ENCODE peak calls at places on chromosome 11, in four cellular contexts. D is K562, J is HCT116, H is HepG2. A is an unnamed sample.

GRCh38 chr11:77876045-77876444 is 55.1 kb downstream of the AAMDC start:
- DNase-seq in D (no peak), J (no peak), H (no peak), A (no peak)

GRCh38 chr11:126102436-126102894 is 39.8 kb upstream of the CDON start:
- DNase-seq in D (peak), J (no peak), H (peak), A (peak)

GRCh38 chr11:64385953-64386704 is 27.2 kb downstream of the RPS6KA4 start:
- DNase-seq in D (no peak), J (peak), H (peak), A (no peak)

GRCh38 chr11:35030716-35031213 is 108.2 kb upstream of the CD44 start:
- DNase-seq in D (peak), J (peak), H (no peak), A (no peak)

GRCh38 chr11:77418155-77418980 is 55.5 kb downstream of the PAK1 start:
- DNase-seq in D (no peak), J (no peak), H (no peak), A (no peak)

GRCh38 chr11:119367661-119368120 is 13.8 kb downstream of the USP2 start:
- DNase-seq in D (no peak), J (no peak), H (no peak), A (no peak)

GRCh38 chr11:11167806-11168205 is 185.2 kb downstream of the CSNK2A3 start:
- DNase-seq in D (no peak), J (no peak), H (no peak), A (no peak)

GRCh38 chr11:12088047-12088481 is 22.3 kb upstream of the MICAL2 start:
- DNase-seq in D (peak), J (no peak), H (no peak), A (no peak)

GRCh38 chr11:91972665-91973266 is 251.9 kb upstream of the FAT3 start:
- DNase-seq in D (no peak), J (no peak), H (no peak), A (no peak)

GRCh38 chr11:120173771-120174170 is 35.9 kb upstream of the TRIM29 start:
- DNase-seq in D (no peak), J (no peak), H (no peak), A (no peak)

GRCh38 chr11:114738954-114739353 is 60.6 kb downstream of the NXPE2 start:
- DNase-seq in D (peak), J (peak), H (peak), A (no peak)

GRCh38 chr11:35658028-35658948 is 4.3 kb upstream of the TRIM44 start:
- DNase-seq in D (no peak), J (no peak), H (no peak), A (no peak)

GRCh38 chr11:19723572-19724342 is 11.1 kb downstream of the NAV2 start:
- DNase-seq in D (no peak), J (peak), H (peak), A (no peak)

DNA sequence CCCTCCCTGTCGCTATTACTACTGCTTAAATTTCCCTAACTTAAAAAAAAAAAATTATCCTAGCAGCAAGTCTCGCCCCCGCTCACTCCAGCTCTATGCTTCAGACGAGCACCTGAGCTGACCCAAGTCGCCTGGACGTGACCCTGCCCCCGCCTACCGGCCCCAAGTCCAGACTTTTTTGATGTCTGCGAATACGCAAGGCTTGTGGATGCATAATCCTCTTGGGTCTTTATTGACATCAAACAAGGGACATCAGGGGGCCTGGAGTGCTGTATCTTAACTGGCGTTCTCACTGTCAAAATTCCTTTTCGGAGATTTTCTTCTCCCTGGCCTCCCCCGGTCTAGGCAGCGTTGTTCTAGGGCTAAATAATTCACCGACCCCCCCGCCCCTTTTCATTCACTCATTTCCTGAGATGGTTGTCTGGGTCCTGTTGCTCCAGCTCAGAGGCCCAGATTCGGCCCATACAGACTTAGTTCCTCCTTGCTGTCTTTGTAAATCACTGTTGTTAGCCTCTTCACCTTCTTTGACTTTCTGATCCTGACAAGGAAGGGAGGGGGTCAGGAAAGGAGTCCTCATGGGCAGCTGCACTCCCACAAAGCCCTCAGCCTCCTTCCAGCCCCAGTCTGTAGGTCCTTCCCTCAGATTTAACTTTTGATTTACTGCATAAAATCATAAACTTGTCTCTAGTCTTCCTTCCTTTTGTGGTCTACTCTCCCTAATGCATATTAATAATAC is 596 bp upstream of the LRP4 start:
- DNase-seq in D (peak), J (no peak), H (no peak), A (no peak)
- TF ChIP-seq EZH2 in D (no peak), J (no peak), H (no peak), A (no peak)

GRCh38 chr11:9747229-9747628 is 83.4 kb downstream of the SWAP70 start:
- DNase-seq in D (no peak), J (no peak), H (no peak), A (no peak)

GRCh38 chr11:9747816-9748215 is 83.9 kb downstream of the SWAP70 start:
- DNase-seq in D (no peak), J (no peak), H (no peak), A (no peak)

GRCh38 chr11:9750551-9750950 is 86.7 kb downstream of the SWAP70 start:
- DNase-seq in D (no peak), J (no peak), H (no peak), A (no peak)

GRCh38 chr11:9745411-9746211 is 81.7 kb downstream of the SWAP70 start:
- DNase-seq in D (no peak), J (no peak), H (no peak), A (peak)

DNA sequence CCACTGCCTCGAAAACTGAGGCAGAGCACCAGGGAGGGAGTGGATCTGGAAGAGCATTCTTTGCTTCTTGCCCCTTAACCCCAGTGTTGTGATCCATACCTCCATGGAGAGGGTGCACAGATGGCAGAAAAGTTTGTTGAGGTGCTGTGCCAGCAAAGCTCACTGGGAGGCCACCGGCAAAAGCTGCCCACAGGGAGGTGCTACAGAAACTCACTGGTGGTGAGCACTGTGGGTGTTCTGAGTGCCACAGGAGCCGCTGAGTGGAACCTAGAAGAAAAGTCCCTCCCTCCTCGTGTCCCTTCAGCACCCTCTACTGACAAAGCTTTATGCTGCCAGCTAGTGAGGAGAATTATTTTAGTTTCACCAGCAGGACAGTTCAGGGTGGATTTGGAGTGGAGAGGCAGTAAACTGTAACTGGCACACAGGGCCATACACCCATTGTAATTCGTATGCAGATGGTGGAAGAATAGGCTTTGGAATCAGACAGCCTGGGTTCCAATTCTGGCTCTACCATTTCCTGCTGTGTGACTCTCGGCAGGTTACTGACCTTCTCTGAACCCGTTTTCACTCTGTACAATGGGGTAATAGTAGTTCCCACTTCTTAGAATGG is 84.6 kb downstream of the SWAP70 start:
- DNase-seq in D (peak), J (peak), H (peak), A (peak)
- TF ChIP-seq ZBTB33 in D (peak), J (no peak), H (peak), A (no peak)

DNA sequence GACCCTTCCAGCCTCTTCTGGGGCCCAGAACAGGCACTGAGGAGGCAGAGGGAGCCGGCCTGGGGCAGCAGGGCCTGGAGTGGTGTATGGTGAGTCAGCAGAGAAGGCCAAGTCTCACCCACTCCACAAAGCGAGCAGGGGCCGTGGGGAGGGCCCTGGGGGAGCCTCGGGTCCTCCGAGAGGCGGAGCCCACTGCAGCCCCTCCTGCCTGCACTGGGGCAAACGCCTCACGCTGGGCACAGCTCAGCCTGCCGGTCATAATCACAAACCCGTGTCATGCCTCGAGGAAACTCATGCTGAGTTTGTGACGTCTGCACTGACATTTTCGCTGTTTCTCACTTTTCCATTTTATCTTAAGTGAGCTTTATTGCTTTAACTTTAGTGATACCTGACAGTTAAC is 38.4 kb downstream of the TOLLIP start:
- DNase-seq in D (peak), J (no peak), H (no peak), A (no peak)
- TF ChIP-seq SRF in D (no peak), J (no peak), H (no peak), A (no peak)

GRCh38 chr11:46590740-46591606 is 2.9 kb downstream of the AMBRA1 start:
- DNase-seq in D (no peak), J (no peak), H (no peak), A (no peak)
- TF ChIP-seq EZH2 in D (no peak), J (no peak), H (no peak), A (no peak)

GRCh38 chr11:62501432-62501891 is 45.1 kb downstream of the AHNAK start:
- DNase-seq in D (peak), J (no peak), H (peak), A (no peak)
- TF ChIP-seq ZBTB33 in D (no peak), J (no peak), H (no peak), A (no peak)

GRCh38 chr11:79200398-79201070 is 240.3 kb downstream of the TENM4 start:
- DNase-seq in D (no peak), J (no peak), H (no peak), A (no peak)

GRCh38 chr11:79198203-79198897 is 242.5 kb downstream of the TENM4 start:
- DNase-seq in D (no peak), J (no peak), H (no peak), A (no peak)

GRCh38 chr11:79199729-79200354 is 241.0 kb downstream of the TENM4 start:
- DNase-seq in D (no peak), J (no peak), H (no peak), A (no peak)

GRCh38 chr11:79196950-79197349 is 243.9 kb downstream of the TENM4 start:
- DNase-seq in D (no peak), J (no peak), H (no peak), A (no peak)

GRCh38 chr11:79198898-79199250 is 242.0 kb downstream of the TENM4 start:
- DNase-seq in D (no peak), J (no peak), H (no peak), A (no peak)
- TF ChIP-seq SRF in D (no peak), J (no peak), H (no peak), A (no peak)